ENCODE peak calls at places on chromosomes 13 and 19, in five cellular contexts. P is fibroblast of lung, T is endodermal cell, V is endothelial cell of umbilical vein, X is kidney. K is an unnamed sample.

GRCh38 chr13:98998831-98999634 is 21.2 kb upstream of the DOCK9 start:
- DNase-seq in P (peak; percentile 61), T (peak; percentile 21), V (no peak), X (no peak), K (no peak)

GRCh38 chr19:9819590-9819898 is 665 bp upstream of the FBXL12 start:
- DNase-seq in P (no peak), T (no peak), V (no peak), X (no peak), K (no peak)

GRCh38 chr13:111492958-111493357 is 172.5 kb downstream of the TEX29 start:
- DNase-seq in P (no peak), T (no peak), V (no peak), X (no peak), K (no peak)

GRCh38 chr13:96025283-96025682 is 27.9 kb downstream of the UGGT2 start:
- DNase-seq in P (no peak), T (no peak), V (peak; percentile 79), X (no peak), K (no peak)

GRCh38 chr19:4172861-4173473 is 9.4 kb downstream of the SIRT6 start:
- DNase-seq in P (peak; percentile 30), T (peak; percentile 95), V (no peak), X (peak; percentile 85), K (peak; percentile 92)

GRCh38 chr19:49448432-49448786 is 3.2 kb downstream of the PIH1D1 start:
- DNase-seq in P (no peak), T (no peak), V (no peak), X (no peak), K (no peak)

GRCh38 chr13:26025196-26025595 is 26.6 kb downstream of the SHISA2 start:
- DNase-seq in P (no peak), T (peak; percentile 56), V (no peak), X (no peak), K (no peak)

GRCh38 chr13:47826481-47826880 is 174.6 kb downstream of the SUCLA2 start:
- DNase-seq in P (peak; percentile 17), T (no peak), V (no peak), X (no peak), K (no peak)

GRCh38 chr19:27745978-27746542 is 1466.9 kb downstream of the UQCRFS1 start:
- DNase-seq in P (no peak), T (peak; percentile 16), V (no peak), X (no peak), K (no peak)

GRCh38 chr13:52158629-52159158 is 703 bp downstream of the NEK3 start:
- DNase-seq in P (peak; percentile 50), T (no peak), V (peak; percentile 2), X (no peak), K (no peak)

GRCh38 chr19:6925801-6926751 is 38.7 kb downstream of the ADGRE1 start:
- DNase-seq in P (no peak), T (peak; percentile 38), V (no peak), X (no peak), K (no peak)

GRCh38 chr13:25971499-25972145 is 80.2 kb downstream of the SHISA2 start:
- DNase-seq in P (no peak), T (no peak), V (no peak), X (no peak), K (peak; percentile 46)

GRCh38 chr13:30892966-30893365 is 13.1 kb upstream of the MEDAG start:
- DNase-seq in P (peak; percentile 56), T (peak; percentile 94), V (no peak), X (no peak), K (peak; percentile 74)

GRCh38 chr19:43618921-43619261 is 538 bp downstream of the ZNF428 start:
- DNase-seq in P (no peak), T (no peak), V (peak; percentile 74), X (no peak), K (no peak)

GRCh38 chr19:11587302-11587972 is 9.8 kb upstream of the ZNF627 start:
- DNase-seq in P (peak; percentile 38), T (peak; percentile 94), V (peak; percentile 65), X (peak; percentile 84), K (peak; percentile 80)

GRCh38 chr19:55647732-55648656 is at the start of gene CCDC106:
- DNase-seq in P (peak; percentile 86), T (peak; percentile 91), V (peak; percentile 71), X (peak; percentile 90), K (peak; percentile 90)

GRCh38 chr19:47097396-47098217 is 16.0 kb downstream of the ZC3H4 start:
- DNase-seq in P (peak; percentile 54), T (peak; percentile 49), V (no peak), X (peak; percentile 78), K (no peak)

GRCh38 chr19:39971380-39971841 is 446 bp downstream of the PSMC4 start:
- DNase-seq in P (no peak), T (no peak), V (peak; percentile 8), X (no peak), K (peak; percentile 46)

GRCh38 chr19:40612831-40613668 is 11.9 kb downstream of the LTBP4 start:
- DNase-seq in P (peak; percentile 41), T (peak; percentile 97), V (no peak), X (peak; percentile 88), K (peak; percentile 88)

GRCh38 chr13:67186985-67187569 is 43.1 kb downstream of the PCDH9 start:
- DNase-seq in P (no peak), T (peak; percentile 50), V (no peak), X (no peak), K (peak; percentile 30)

GRCh38 chr19:4295972-4296771 is 6.0 kb downstream of the TMIGD2 start:
- DNase-seq in P (peak; percentile 20), T (peak; percentile 59), V (peak; percentile 18), X (no peak), K (no peak)

GRCh38 chr13:43185206-43185605 is 161.8 kb downstream of the DNAJC15 start:
- DNase-seq in P (no peak), T (no peak), V (no peak), X (no peak), K (no peak)

GRCh38 chr19:15871570-15871969 is 26.3 kb downstream of the CYP4F2 start:
- DNase-seq in P (no peak), T (no peak), V (no peak), X (no peak), K (no peak)

GRCh38 chr13:48595330-48596127 is 58.2 kb upstream of the CYSLTR2 start:
- DNase-seq in P (peak; percentile 65), T (peak; percentile 83), V (peak; percentile 91), X (no peak), K (peak; percentile 45)

GRCh38 chr19:7506385-7507328 is 9.2 kb upstream of the ZNF358 start:
- DNase-seq in P (peak; percentile 75), T (peak; percentile 98), V (peak; percentile 63), X (peak; percentile 96), K (peak; percentile 91)

GRCh38 chr19:16217671-16218464 is 20.2 kb downstream of the AP1M1 start:
- DNase-seq in P (no peak), T (no peak), V (no peak), X (no peak), K (no peak)

GRCh38 chr19:3606690-3607289 is at the start of gene TBXA2R:
- DNase-seq in P (peak; percentile 66), T (peak; percentile 91), V (peak; percentile 69), X (peak; percentile 83), K (peak; percentile 64)

GRCh38 chr13:111668451-111668850 is 348.0 kb downstream of the TEX29 start:
- DNase-seq in P (no peak), T (peak; percentile 32), V (no peak), X (no peak), K (no peak)

GRCh38 chr13:25372275-25373081 is 704 bp downstream of the ATP8A2 start:
- DNase-seq in P (no peak), T (peak; percentile 79), V (no peak), X (no peak), K (peak; percentile 66)

GRCh38 chr13:109892101-109892500 is 105.7 kb upstream of the IRS2 start:
- DNase-seq in P (no peak), T (no peak), V (no peak), X (no peak), K (no peak)

GRCh38 chr13:99339736-99340392 is 32.7 kb upstream of the GPR183 start:
- DNase-seq in P (peak; percentile 38), T (no peak), V (no peak), X (no peak), K (no peak)

GRCh38 chr19:14722127-14722526 is 32.3 kb downstream of the ZNF333 start:
- DNase-seq in P (no peak), T (peak; percentile 9), V (no peak), X (no peak), K (no peak)

GRCh38 chr19:39160523-39160861 is 34.9 kb downstream of the PAK4 start:
- DNase-seq in P (peak; percentile 64), T (no peak), V (peak; percentile 13), X (no peak), K (no peak)

DNA sequence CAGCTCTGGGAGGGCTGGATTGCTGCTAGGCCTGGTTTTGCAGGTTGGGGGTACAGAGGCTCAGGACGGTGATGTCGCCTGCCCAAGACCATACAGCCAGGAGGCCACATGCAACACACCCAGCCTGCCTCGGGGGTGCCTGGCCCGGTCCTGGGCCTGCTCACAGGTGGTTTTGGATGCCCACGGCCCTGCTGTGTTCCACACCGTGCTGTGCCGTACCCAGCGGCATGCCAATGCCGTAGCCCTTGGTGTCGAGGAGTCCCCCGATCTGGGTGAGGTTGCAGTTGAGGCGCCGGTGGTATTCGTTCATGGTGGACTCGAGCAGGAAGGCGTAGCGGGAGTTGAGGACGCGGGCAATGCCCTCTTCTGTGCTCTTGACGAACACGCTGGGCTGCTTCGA is 11.5 kb upstream of the ATP1A3 start:
- DNase-seq in P (no peak), T (no peak), V (no peak), X (no peak), K (no peak)
- H3K9ac ChIP-seq in P (no peak overlapping the region), T (no peak overlapping the region), V (no peak overlapping the region), X (no peak overlapping the region), K (no peak overlapping the region)

DNA sequence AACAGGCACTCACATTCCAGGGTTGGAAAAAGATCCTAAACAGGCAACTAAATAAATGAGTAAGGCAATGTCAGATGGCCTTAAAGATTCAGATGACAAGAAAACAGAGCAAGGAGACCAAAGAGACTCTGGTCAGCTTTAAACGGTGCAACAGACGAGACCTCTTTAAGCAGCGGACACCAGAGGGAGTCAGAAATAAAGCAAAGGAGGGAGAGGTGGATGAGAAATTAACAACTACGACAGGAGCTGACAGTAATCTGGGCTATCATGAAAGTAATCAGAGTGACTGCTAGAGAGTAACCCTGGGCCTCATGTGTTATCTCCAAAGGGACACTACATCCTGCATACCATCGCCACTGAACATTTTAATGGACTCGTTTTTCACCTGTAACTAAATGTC is 1.1 kb downstream of the ZNF550 start:
- DNase-seq in P (peak; percentile 18), T (no peak), V (no peak), X (no peak), K (no peak)
- TF ChIP-seq CTCF in P (peak; percentile 9), T (no peak), V (no peak), X (no peak), K (no peak)

DNA sequence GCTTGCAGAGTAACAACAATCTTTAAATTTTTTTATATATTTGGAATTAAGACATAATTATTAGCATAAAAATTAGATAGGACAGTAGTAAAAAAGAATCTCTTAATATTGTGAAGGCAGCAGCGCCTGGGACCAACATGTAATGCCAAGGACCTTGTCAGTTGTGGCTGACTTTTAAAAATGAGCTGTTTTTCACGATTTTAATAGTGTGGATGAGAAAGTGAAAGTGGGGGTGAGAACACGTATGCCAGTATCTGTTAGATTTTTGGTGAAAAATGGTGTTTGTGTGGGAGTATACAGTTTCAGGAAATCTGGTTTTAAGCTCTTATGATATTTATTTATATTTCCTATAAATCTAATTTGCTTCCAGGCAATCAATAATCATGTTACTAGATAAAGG is 125.2 kb downstream of the LMO7 start:
- DNase-seq in P (no peak), T (no peak), V (no peak), X (no peak), K (no peak)
- H3K4me3 ChIP-seq in P (peak overlapping the region; percentile 25), T (no peak overlapping the region), V (no peak overlapping the region), X (peak overlapping the region; percentile 48), K (no peak overlapping the region)

GRCh38 chr13:76886292-76887061 is at the start of gene KCTD12:
- DNase-seq in P (peak; percentile 85), T (peak; percentile 87), V (peak; percentile 91), X (peak; percentile 97), K (peak; percentile 93)
- H3K9ac ChIP-seq in P (peak within 1 kb of the TSS; percentile 64), T (no peak within 1 kb of the TSS), V (peak within 1 kb of the TSS; percentile 90), X (peak within 1 kb of the TSS; percentile 38), K (no peak within 1 kb of the TSS)